ENCODE peak calls at places on chromosomes 6 and 20, in seven cellular contexts. V is anterior cingulate cortex; E is T-cell; K is NCI-H2107; O is activated CD4-positive, alpha-beta T cell treated with anti-CD3 and anti-CD28 coated beads, Interleukin-2, amount 50 U/mL, for 1 hour; H is DMS 273 treated with DMSO at 0.1 percent for 48 hours; T is NCI-H2081. S is an unnamed sample.

GRCh38 chr20:6632187-6632586 is 135.3 kb upstream of the BMP2 start:
- DNase-seq in V (no peak), E (no peak), K (no peak), O (no peak), H (no peak), T (no peak), S (no peak)

GRCh38 chr6:56946368-56946767 is 8.5 kb upstream of the BEND6 start:
- DNase-seq in V (no peak), E (no peak), K (no peak), O (no peak), H (no peak), T (no peak), S (no peak)

GRCh38 chr20:44615169-44615791 is 32.9 kb downstream of the PKIG start:
- DNase-seq in V (no peak), E (no peak), K (no peak), O (no peak), H (no peak), T (no peak), S (no peak)

GRCh38 chr6:169865346-169866139 is 114.1 kb downstream of the ERMARD start:
- DNase-seq in V (no peak), E (no peak), K (no peak), O (no peak), H (no peak), T (no peak), S (no peak)

GRCh38 chr20:39338977-39339376 is 376.8 kb downstream of the DHX35 start:
- DNase-seq in V (no peak), E (no peak), K (no peak), O (no peak), H (no peak), T (no peak), S (no peak)

GRCh38 chr6:123393333-123393732 is 243.4 kb downstream of the TRDN start:
- DNase-seq in V (no peak), E (no peak), K (peak; percentile 23), O (no peak), H (no peak), T (peak; percentile 76), S (no peak)

GRCh38 chr6:7414811-7415210 is 25.2 kb downstream of the RIOK1 start:
- DNase-seq in V (no peak), E (no peak), K (no peak), O (no peak), H (no peak), T (no peak), S (no peak)

GRCh38 chr6:129852257-129852858 is 8.8 kb downstream of the TMEM244 start:
- DNase-seq in V (no peak), E (no peak), K (no peak), O (no peak), H (no peak), T (no peak), S (no peak)

GRCh38 chr20:26243731-26244130 is 547.1 kb upstream of the ZNF337 start:
- DNase-seq in V (no peak), E (no peak), K (no peak), O (no peak), H (no peak), T (no peak), S (no peak)

GRCh38 chr20:64057628-64058498 is 5.1 kb upstream of the TCEA2 start:
- DNase-seq in V (no peak), E (peak; percentile 72), K (peak; percentile 60), O (peak; percentile 81), H (no peak), T (peak; percentile 60), S (peak; percentile 75)

GRCh38 chr6:113281014-113281810 is 575.9 kb upstream of the MARCKS start:
- DNase-seq in V (no peak), E (no peak), K (no peak), O (no peak), H (no peak), T (no peak), S (no peak)

GRCh38 chr6:13395272-13396237 is 67.2 kb upstream of the TBC1D7 start:
- DNase-seq in V (peak; percentile 33), E (no peak), K (no peak), O (no peak), H (no peak), T (peak; percentile 41), S (no peak)

GRCh38 chr20:62739067-62739466 is 30.4 kb downstream of the NTSR1 start:
- DNase-seq in V (no peak), E (no peak), K (no peak), O (no peak), H (no peak), T (no peak), S (no peak)

GRCh38 chr20:49132995-49133451 is 55.1 kb downstream of the STAU1 start:
- DNase-seq in V (no peak), E (no peak), K (peak; percentile 27), O (no peak), H (no peak), T (peak; percentile 34), S (no peak)

GRCh38 chr20:51178153-51178552 is 155.2 kb upstream of the KCNG1 start:
- DNase-seq in V (no peak), E (no peak), K (no peak), O (no peak), H (no peak), T (no peak), S (no peak)

GRCh38 chr6:4585682-4586468 is 190.3 kb upstream of the CDYL start:
- DNase-seq in V (no peak), E (no peak), K (no peak), O (no peak), H (no peak), T (no peak), S (no peak)

GRCh38 chr20:46122071-46122470 is 4.0 kb downstream of the CD40 start:
- DNase-seq in V (no peak), E (no peak), K (no peak), O (no peak), H (no peak), T (no peak), S (no peak)

GRCh38 chr20:1423625-1424106 is 30.8 kb upstream of the FKBP1A start:
- DNase-seq in V (peak; percentile 28), E (peak; percentile 13), K (no peak), O (no peak), H (peak; percentile 44), T (peak; percentile 71), S (no peak)

GRCh38 chr20:47354710-47355488 is 1.6 kb downstream of the ZMYND8 start:
- DNase-seq in V (no peak), E (no peak), K (no peak), O (no peak), H (no peak), T (no peak), S (peak; percentile 19)

GRCh38 chr6:42103218-42103617 is 39.2 kb downstream of the C6orf132 start:
- DNase-seq in V (no peak), E (no peak), K (no peak), O (no peak), H (no peak), T (no peak), S (no peak)

GRCh38 chr6:157911786-157912185 is 69.9 kb upstream of the SYNJ2 start:
- DNase-seq in V (no peak), E (no peak), K (no peak), O (no peak), H (no peak), T (no peak), S (no peak)

GRCh38 chr20:48107560-48107959 is 322.3 kb upstream of the SULF2 start:
- DNase-seq in V (no peak), E (no peak), K (no peak), O (no peak), H (no peak), T (no peak), S (no peak)

GRCh38 chr20:2145376-2145775 is 43.7 kb downstream of the STK35 start:
- DNase-seq in V (no peak), E (no peak), K (no peak), O (no peak), H (no peak), T (no peak), S (no peak)

GRCh38 chr20:45456632-45457031 is 12.9 kb upstream of the WFDC2 start:
- DNase-seq in V (no peak), E (no peak), K (no peak), O (no peak), H (no peak), T (peak; percentile 48), S (no peak)

GRCh38 chr6:70108230-70108629 is 194.7 kb downstream of the COL9A1 start:
- DNase-seq in V (no peak), E (no peak), K (no peak), O (no peak), H (no peak), T (peak; percentile 65), S (no peak)

S was measured in natural killer cell.